ENCODE peak calls at places on chromosomes 5 and 9, in six cellular contexts. S is GM20000, O is uterus, K is GF-D8, G is AG09309, Q is astrocyte. F is an unnamed sample.

GRCh38 chr5:72812483-72812882 is 4.0 kb upstream of the TNPO1 start:
- DNase-seq in S (no peak), O (no peak), K (no peak), G (no peak), Q (no peak), F (no peak)

GRCh38 chr9:113516840-113517577 is 53.5 kb downstream of the RGS3 start:
- DNase-seq in S (peak; percentile 84), O (no peak), K (no peak), G (no peak), Q (peak; percentile 14), F (peak; percentile 60)

GRCh38 chr5:176784218-176785165 is 25.9 kb upstream of the UNC5A start:
- DNase-seq in S (no peak), O (no peak), K (no peak), G (peak; percentile 32), Q (peak; percentile 82), F (peak; percentile 62)

GRCh38 chr5:103014983-103015382 is 105.0 kb downstream of the GIN1 start:
- DNase-seq in S (no peak), O (no peak), K (no peak), G (no peak), Q (peak; percentile 16), F (no peak)

GRCh38 chr5:180367300-180367699 is 14.2 kb upstream of the GFPT2 start:
- DNase-seq in S (no peak), O (no peak), K (no peak), G (no peak), Q (no peak), F (no peak)

GRCh38 chr5:76709762-76710161 is 6.2 kb upstream of the F2R start:
- DNase-seq in S (no peak), O (no peak), K (no peak), G (peak; percentile 55), Q (peak; percentile 92), F (no peak)

GRCh38 chr9:7117676-7118561 is 360.1 kb downstream of the KDM4C start:
- DNase-seq in S (peak; percentile 38), O (no peak), K (no peak), G (peak; percentile 57), Q (no peak), F (no peak)

GRCh38 chr5:176543428-176544182 is 5.5 kb upstream of the CDHR2 start:
- DNase-seq in S (peak; percentile 84), O (peak; percentile 67), K (peak; percentile 48), G (no peak), Q (no peak), F (no peak)

GRCh38 chr5:149493316-149493715 is 57.9 kb downstream of the CSNK1A1 start:
- DNase-seq in S (no peak), O (no peak), K (no peak), G (no peak), Q (no peak), F (no peak)

GRCh38 chr5:82551220-82551619 is 273.1 kb upstream of the RPS23 start:
- DNase-seq in S (no peak), O (no peak), K (no peak), G (no peak), Q (no peak), F (no peak)

GRCh38 chr9:84583866-84584265 is 85.7 kb upstream of the NTRK2 start:
- DNase-seq in S (no peak), O (no peak), K (no peak), G (no peak), Q (no peak), F (no peak)

GRCh38 chr9:131121346-131121745 is 4.0 kb upstream of the NUP214 start:
- DNase-seq in S (no peak), O (no peak), K (no peak), G (no peak), Q (no peak), F (no peak)

GRCh38 chr9:120366646-120367019 is 213.3 kb downstream of the CDK5RAP2 start:
- DNase-seq in S (no peak), O (no peak), K (no peak), G (peak; percentile 75), Q (peak; percentile 93), F (no peak)

GRCh38 chr5:172412724-172413260 is 41.5 kb downstream of the SH3PXD2B start:
- DNase-seq in S (no peak), O (peak; percentile 93), K (no peak), G (peak; percentile 96), Q (peak; percentile 99), F (no peak)

GRCh38 chr5:179893958-179894895 is 13.5 kb downstream of the TBC1D9B start:
- DNase-seq in S (no peak), O (no peak), K (no peak), G (no peak), Q (no peak), F (peak; percentile 15)

GRCh38 chr5:111256128-111256527 is 31.9 kb downstream of the CAMK4 start:
- DNase-seq in S (no peak), O (no peak), K (no peak), G (no peak), Q (no peak), F (no peak)

GRCh38 chr5:132387649-132388117 is 18.2 kb downstream of the SLC22A5 start:
- DNase-seq in S (no peak), O (peak; percentile 71), K (no peak), G (peak; percentile 97), Q (peak; percentile 100), F (no peak)

GRCh38 chr5:41284938-41285337 is 71.6 kb upstream of the C6 start:
- DNase-seq in S (no peak), O (no peak), K (no peak), G (no peak), Q (no peak), F (no peak)

GRCh38 chr5:158843305-158843704 is 256.4 kb downstream of the EBF1 start:
- DNase-seq in S (no peak), O (no peak), K (no peak), G (no peak), Q (no peak), F (no peak)

GRCh38 chr5:61332369-61332745 is 299 bp downstream of the ZSWIM6 start:
- DNase-seq in S (peak; percentile 59), O (no peak), K (no peak), G (no peak), Q (no peak), F (peak; percentile 18)

GRCh38 chr5:140118294-140118936 is 4.5 kb downstream of the PURA start:
- DNase-seq in S (no peak), O (no peak), K (no peak), G (no peak), Q (no peak), F (no peak)

GRCh38 chr9:95100071-95100627 is 217.4 kb downstream of the FANCC start:
- DNase-seq in S (no peak), O (no peak), K (no peak), G (no peak), Q (peak; percentile 46), F (no peak)

GRCh38 chr5:149838881-149839739 is 105.5 kb downstream of the PDE6A start:
- DNase-seq in S (no peak), O (no peak), K (no peak), G (no peak), Q (peak; percentile 60), F (no peak)

GRCh38 chr5:18483386-18483785 is 849.1 kb downstream of the TAF11L14 start:
- DNase-seq in S (no peak), O (no peak), K (no peak), G (no peak), Q (peak; percentile 2), F (no peak)

GRCh38 chr5:57348376-57348775 is 134.2 kb downstream of the ACTBL2 start:
- DNase-seq in S (no peak), O (no peak), K (no peak), G (no peak), Q (no peak), F (no peak)

GRCh38 chr5:33306758-33307157 is 134.0 kb upstream of the TARS1 start:
- DNase-seq in S (no peak), O (no peak), K (no peak), G (no peak), Q (peak; percentile 74), F (no peak)

GRCh38 chr9:3527653-3527960 is 1.8 kb upstream of the RFX3 start:
- DNase-seq in S (no peak), O (no peak), K (no peak), G (no peak), Q (no peak), F (no peak)

GRCh38 chr9:112868461-112868860 is 22.2 kb downstream of the SLC46A2 start:
- DNase-seq in S (no peak), O (no peak), K (no peak), G (no peak), Q (no peak), F (no peak)

GRCh38 chr9:23123048-23123632 is 676.5 kb downstream of the DMRTA1 start:
- DNase-seq in S (no peak), O (no peak), K (peak; percentile 6), G (no peak), Q (peak; percentile 6), F (peak; percentile 42)